ENCODE peak calls at places on chromosomes 1 and 21, in six cellular contexts. H is IMR-90; M is heart right ventricle; T is CD8-positive, alpha-beta T cell; W is GM06990; B is endothelial cell of umbilical vein. O is an unnamed sample.

GRCh38 chr1:183081402-183082110 is 58.3 kb downstream of the LAMC1 start:
- DNase-seq in H (no peak), M (no peak), T (no peak), W (no peak), B (no peak), O (no peak)

GRCh38 chr1:67683306-67683705 is 1.7 kb upstream of the GADD45A start:
- DNase-seq in H (peak), M (no peak), T (no peak), W (no peak), B (peak), O (peak)

GRCh38 chr1:192382758-192383157 is 66.0 kb downstream of the RGS21 start:
- DNase-seq in H (no peak), M (no peak), T (no peak), W (no peak), B (no peak), O (no peak)

GRCh38 chr1:223556414-223557124 is 108.9 kb downstream of the CAPN8 start:
- DNase-seq in H (peak), M (peak), T (no peak), W (peak), B (peak), O (peak)

GRCh38 chr1:67308136-67308535 is 463 bp downstream of the IL12RB2 start:
- DNase-seq in H (no peak), M (no peak), T (no peak), W (no peak), B (no peak), O (no peak)

GRCh38 chr1:205449254-205449749 is 6.5 kb downstream of the BLACAT1 start:
- DNase-seq in H (no peak), M (no peak), T (no peak), W (no peak), B (no peak), O (no peak)

GRCh38 chr21:41681336-41681801 is 85.5 kb downstream of the RIPK4 start:
- DNase-seq in H (no peak), M (no peak), T (no peak), W (no peak), B (no peak), O (no peak)

GRCh38 chr1:30123896-30124295 is 599.5 kb downstream of the MATN1 start:
- DNase-seq in H (no peak), M (peak), T (no peak), W (no peak), B (no peak), O (no peak)

GRCh38 chr1:230790026-230790425 is 42.8 kb downstream of the CAPN9 start:
- DNase-seq in H (no peak), M (no peak), T (no peak), W (no peak), B (no peak), O (no peak)

GRCh38 chr1:6723621-6724428 is 22.2 kb upstream of the DNAJC11 start:
- DNase-seq in H (no peak), M (no peak), T (no peak), W (no peak), B (no peak), O (no peak)

GRCh38 chr21:35336534-35336933 is 287.4 kb upstream of the RUNX1 start:
- DNase-seq in H (no peak), M (no peak), T (no peak), W (no peak), B (no peak), O (peak)

GRCh38 chr1:112501810-112502641 is 6.7 kb upstream of the WNT2B start:
- DNase-seq in H (peak), M (peak), T (peak), W (peak), B (peak), O (peak)

GRCh38 chr1:91696321-91696720 is 189.6 kb downstream of the TGFBR3 start:
- DNase-seq in H (no peak), M (no peak), T (no peak), W (no peak), B (peak), O (no peak)

GRCh38 chr1:5501206-5501980 is 490.8 kb downstream of the NPHP4 start:
- DNase-seq in H (no peak), M (no peak), T (no peak), W (no peak), B (no peak), O (no peak)

GRCh38 chr1:197178998-197179397 is 32.5 kb upstream of the ASPM start:
- DNase-seq in H (peak), M (no peak), T (no peak), W (no peak), B (peak), O (peak)

GRCh38 chr21:37863842-37864241 is 52.4 kb downstream of the KCNJ6 start:
- DNase-seq in H (peak), M (no peak), T (no peak), W (no peak), B (no peak), O (no peak)

GRCh38 chr1:201171063-201172036 is 17.1 kb upstream of the TMEM9 start:
- DNase-seq in H (peak), M (peak), T (peak), W (peak), B (peak), O (peak)

GRCh38 chr1:89990976-89991831 is 3.7 kb upstream of the ZNF326 start:
- DNase-seq in H (peak), M (no peak), T (no peak), W (no peak), B (no peak), O (no peak)

GRCh38 chr1:200487650-200488049 is 77.8 kb upstream of the ZNF281 start:
- DNase-seq in H (no peak), M (no peak), T (no peak), W (no peak), B (peak), O (no peak)

GRCh38 chr1:117147341-117147831 is 25.8 kb upstream of the TRIM45 start:
- DNase-seq in H (no peak), M (no peak), T (no peak), W (no peak), B (no peak), O (no peak)

GRCh38 chr1:65050735-65051134 is 84.4 kb upstream of the JAK1 start:
- DNase-seq in H (no peak), M (no peak), T (no peak), W (no peak), B (no peak), O (no peak)

GRCh38 chr1:53341961-53342707 is 14.3 kb upstream of the LRP8 start:
- DNase-seq in H (no peak), M (no peak), T (no peak), W (no peak), B (no peak), O (no peak)

GRCh38 chr21:31557956-31558838 is 101.3 kb upstream of the SOD1 start:
- DNase-seq in H (no peak), M (no peak), T (no peak), W (peak), B (no peak), O (peak)

GRCh38 chr1:93677729-93678128 is 3.9 kb downstream of the BCAR3 start:
- DNase-seq in H (no peak), M (no peak), T (no peak), W (no peak), B (no peak), O (no peak)

GRCh38 chr1:72007312-72007711 is 275.0 kb downstream of the NEGR1 start:
- DNase-seq in H (no peak), M (no peak), T (no peak), W (no peak), B (no peak), O (peak)

GRCh38 chr1:72006092-72006491 is 276.2 kb downstream of the NEGR1 start:
- DNase-seq in H (peak), M (no peak), T (no peak), W (no peak), B (no peak), O (no peak)

GRCh38 chr1:72000809-72001208 is 281.5 kb downstream of the NEGR1 start:
- DNase-seq in H (peak), M (no peak), T (no peak), W (no peak), B (peak), O (no peak)

GRCh38 chr1:72003092-72003491 is 279.2 kb downstream of the NEGR1 start:
- DNase-seq in H (no peak), M (no peak), T (no peak), W (no peak), B (no peak), O (no peak)
- TF ChIP-seq CTCF in H (no peak), M (no peak), T (no peak), W (no peak), B (no peak), O (no peak)

DNA sequence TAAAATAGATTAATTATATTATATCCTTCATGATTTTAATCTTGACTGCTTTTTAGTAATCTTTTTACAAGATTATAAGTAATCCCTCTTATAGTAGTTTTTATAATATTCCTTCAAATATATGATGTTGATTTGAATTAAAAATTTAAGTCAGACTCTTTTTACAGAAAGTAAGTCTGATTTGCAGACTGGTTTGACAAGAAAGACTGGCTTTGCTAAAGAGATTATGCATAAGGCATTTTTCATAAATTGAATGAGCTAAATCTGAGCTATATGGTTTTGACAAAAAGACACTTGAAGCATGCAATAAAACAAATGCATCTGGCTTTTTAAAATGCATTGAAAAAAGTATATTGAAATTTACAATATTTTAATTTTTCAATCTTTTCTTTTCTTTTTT is 26.3 kb upstream of the CAMK1G start:
- DNase-seq in H (no peak), M (no peak), T (no peak), W (no peak), B (no peak), O (no peak)
- H3K4me3 ChIP-seq in H (no peak), M (no peak), T (no peak), W (no peak), B (no peak), O (no peak)

DNA sequence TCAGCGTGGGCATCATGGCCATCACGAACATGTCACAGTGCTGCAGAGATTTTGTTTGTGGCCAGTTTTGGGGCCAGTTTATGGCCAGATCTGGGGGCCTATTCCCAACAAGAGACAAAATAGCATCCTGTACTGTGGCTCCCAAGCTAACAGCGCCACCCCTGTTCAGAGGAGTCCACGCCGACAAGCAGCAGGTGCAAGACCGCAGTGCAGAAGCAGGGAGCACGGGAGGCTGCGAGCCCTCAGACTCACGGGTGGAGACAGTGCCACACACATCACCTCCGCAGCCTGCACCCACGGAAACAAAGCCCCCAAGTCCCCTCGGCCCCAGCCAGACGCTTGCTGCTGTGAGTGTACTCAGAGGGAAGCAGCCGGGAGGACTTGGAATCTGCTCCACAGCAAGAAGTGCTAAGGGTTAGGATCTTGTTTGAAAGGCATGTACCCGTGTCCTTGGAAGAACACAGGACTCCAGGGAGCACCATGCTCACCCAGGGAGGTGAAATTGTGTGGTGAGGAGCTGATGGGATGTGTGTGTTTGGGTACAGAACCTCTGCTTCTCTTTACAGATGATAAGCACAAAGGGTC is 7.1 kb downstream of the TCP10L start:
- DNase-seq in H (peak), M (no peak), T (no peak), W (no peak), B (peak), O (peak)
- TF ChIP-seq CTCF in H (peak), M (no peak), T (no peak), W (peak), B (peak), O (peak)

GRCh38 chr1:54377040-54377691 is 29.0 kb downstream of the SSBP3 start:
- DNase-seq in H (peak), M (no peak), T (no peak), W (no peak), B (no peak), O (no peak)
- H3K4me3 ChIP-seq in H (no peak), M (no peak), T (no peak), W (peak), B (no peak), O (no peak)

GRCh38 chr1:178724734-178725602 is at the start of gene RALGPS2:
- DNase-seq in H (peak), M (peak), T (peak), W (peak), B (peak), O (peak)
- TF ChIP-seq CTCF in H (no peak), M (no peak), T (no peak), W (no peak), B (no peak), O (no peak)

GRCh38 chr1:99558539-99558938 is 87.4 kb upstream of the PALMD start:
- DNase-seq in H (peak), M (no peak), T (no peak), W (no peak), B (peak), O (peak)

GRCh38 chr1:99561952-99562351 is 84.0 kb upstream of the PALMD start:
- DNase-seq in H (no peak), M (no peak), T (no peak), W (no peak), B (no peak), O (no peak)

GRCh38 chr1:99557556-99558256 is 88.2 kb upstream of the PALMD start:
- DNase-seq in H (peak), M (no peak), T (no peak), W (no peak), B (peak), O (peak)

GRCh38 chr1:99560192-99561040 is 85.5 kb upstream of the PALMD start:
- DNase-seq in H (no peak), M (no peak), T (no peak), W (no peak), B (no peak), O (no peak)

GRCh38 chr1:99559166-99559565 is 86.7 kb upstream of the PALMD start:
- DNase-seq in H (no peak), M (no peak), T (no peak), W (no peak), B (no peak), O (no peak)
- H3K4me3 ChIP-seq in H (no peak), M (no peak), T (no peak), W (no peak), B (no peak), O (no peak)

GRCh38 chr1:27581823-27582243 is 22.1 kb downstream of the AHDC1 start:
- DNase-seq in H (no peak), M (no peak), T (no peak), W (no peak), B (no peak), O (no peak)
- TF ChIP-seq CTCF in H (no peak), M (no peak), T (no peak), W (no peak), B (no peak), O (no peak)

GRCh38 chr1:99934801-99935200 is 35.0 kb upstream of the SLC35A3 start:
- DNase-seq in H (no peak), M (no peak), T (no peak), W (no peak), B (no peak), O (no peak)
- H3K4me3 ChIP-seq in H (no peak), M (no peak), T (no peak), W (no peak), B (no peak), O (no peak)

O was measured in foreskin fibroblast.